ENCODE peak calls at places on chromosomes 4 and X, in five cellular contexts. K, U, N, R and B are unnamed samples.

GRCh38 chr4:124711469-124712416 is 789 bp downstream of the ANKRD50 start:
- DNase-seq in K (peak; percentile 68), U (peak; percentile 73), N (peak; percentile 29), R (peak; percentile 82), B (peak; percentile 77)

GRCh38 chr4:44221407-44221806 is 227.2 kb downstream of the KCTD8 start:
- DNase-seq in K (no peak), U (no peak), N (no peak), R (no peak), B (no peak)

GRCh38 chr4:149933883-149934282 is 118.2 kb upstream of the IQCM start:
- DNase-seq in K (no peak), U (no peak), N (no peak), R (no peak), B (no peak)

GRCh38 chr4:144645102-144645469 is 870 bp upstream of the HHIP start:
- DNase-seq in K (no peak), U (no peak), N (no peak), R (peak; percentile 15), B (no peak)

GRCh38 chrX:77014655-77015377 is 432.4 kb upstream of the FGF16 start:
- DNase-seq in K (no peak), U (no peak), N (peak; percentile 8), R (peak; percentile 92), B (no peak)

GRCh38 chrX:1071351-1071750 is 141.1 kb downstream of the CRLF2 start:
- DNase-seq in K (no peak), U (no peak), N (no peak), R (no peak), B (no peak)

GRCh38 chr4:77805802-77806201 is 13.4 kb downstream of the CNOT6L start:
- DNase-seq in K (no peak), U (no peak), N (no peak), R (no peak), B (no peak)

GRCh38 chr4:27620886-27621285 is 760.2 kb downstream of the STIM2 start:
- DNase-seq in K (no peak), U (no peak), N (no peak), R (peak; percentile 6), B (no peak)

GRCh38 chr4:56937262-56937661 is 29.6 kb downstream of the REST start:
- DNase-seq in K (no peak), U (no peak), N (no peak), R (no peak), B (peak; percentile 82)

GRCh38 chrX:150873616-150874015 is 24.9 kb downstream of the CD99L2 start:
- DNase-seq in K (no peak), U (peak; percentile 73), N (peak; percentile 35), R (no peak), B (peak; percentile 12)

GRCh38 chr4:57249083-57249482 is 138.9 kb upstream of the IGFBP7 start:
- DNase-seq in K (no peak), U (no peak), N (no peak), R (no peak), B (no peak)

GRCh38 chr4:168794881-168795280 is 215.2 kb downstream of the CBR4 start:
- DNase-seq in K (no peak), U (no peak), N (no peak), R (no peak), B (no peak)

GRCh38 chrX:149120459-149120858 is 384.6 kb downstream of the IDS start:
- DNase-seq in K (no peak), U (no peak), N (no peak), R (no peak), B (no peak)

GRCh38 chr4:107035711-107036601 is at the start of gene DKK2:
- DNase-seq in K (no peak), U (peak; percentile 74), N (peak; percentile 40), R (peak; percentile 66), B (peak; percentile 20)

GRCh38 chrX:15549189-15550012 is 48.8 kb downstream of the BMX start:
- DNase-seq in K (no peak), U (no peak), N (no peak), R (no peak), B (no peak)

GRCh38 chr4:43990968-43991367 is 457.6 kb downstream of the KCTD8 start:
- DNase-seq in K (no peak), U (no peak), N (no peak), R (no peak), B (no peak)

GRCh38 chrX:141935645-141936044 is 32.0 kb downstream of the MAGEC1 start:
- DNase-seq in K (no peak), U (no peak), N (no peak), R (no peak), B (no peak)

GRCh38 chrX:77451041-77451440 is 3.9 kb downstream of the FGF16 start:
- DNase-seq in K (peak; percentile 34), U (no peak), N (no peak), R (no peak), B (peak; percentile 39)

GRCh38 chr4:168514249-168514852 is 17.5 kb downstream of the PALLD start:
- DNase-seq in K (no peak), U (no peak), N (no peak), R (peak; percentile 48), B (peak; percentile 65)

GRCh38 chrX:9921407-9921806 is 45.8 kb upstream of the CLDN34 start:
- DNase-seq in K (no peak), U (no peak), N (no peak), R (no peak), B (no peak)

GRCh38 chr4:189979196-189980047 is 38.8 kb downstream of the FRG1 start:
- DNase-seq in K (no peak), U (no peak), N (no peak), R (no peak), B (no peak)

GRCh38 chrX:136170109-136170800 is 22.9 kb downstream of the FHL1 start:
- DNase-seq in K (peak; percentile 23), U (peak; percentile 75), N (no peak), R (no peak), B (peak; percentile 51)